ENCODE peak calls at places on chromosomes 13 and 19, in four cellular contexts. V is body of pancreas, D is breast epithelium, M is K562. Z is an unnamed sample. For H3K4me1, the result is how much of the 10 kb centered on the place peaks cover.

GRCh38 chr13:43383488-43384165 is 360.2 kb downstream of the DNAJC15 start:
- DNase-seq in V (no peak), D (no peak), M (no peak), Z (no peak)

GRCh38 chr19:17725422-17726078 is 6.3 kb downstream of the MAP1S start:
- DNase-seq in V (no peak), D (no peak), M (no peak), Z (no peak)

GRCh38 chr19:45952691-45953505 is 20.8 kb downstream of the NOVA2 start:
- DNase-seq in V (peak), D (no peak), M (peak), Z (no peak)

GRCh38 chr19:34067861-34068271 is 104.4 kb upstream of the LSM14A start:
- DNase-seq in V (peak), D (no peak), M (no peak), Z (no peak)

GRCh38 chr19:45739498-45740439 is 6.5 kb downstream of the MEIOSIN start:
- DNase-seq in V (no peak), D (no peak), M (peak), Z (no peak)

GRCh38 chr13:70080030-70080429 is 27.6 kb upstream of the ATXN8OS start:
- DNase-seq in V (no peak), D (no peak), M (no peak), Z (no peak)

GRCh38 chr13:111153977-111154332 is 38.8 kb downstream of the ARHGEF7 start:
- DNase-seq in V (no peak), D (no peak), M (peak), Z (no peak)

GRCh38 chr13:37602743-37603381 is 4.3 kb upstream of the POSTN start:
- DNase-seq in V (no peak), D (no peak), M (no peak), Z (no peak)

GRCh38 chr13:114315074-114315785 is 927 bp downstream of the CHAMP1 start:
- DNase-seq in V (no peak), D (no peak), M (no peak), Z (no peak)

GRCh38 chr13:99322297-99323103 is 15.3 kb upstream of the GPR183 start:
- DNase-seq in V (no peak), D (no peak), M (peak), Z (no peak)

GRCh38 chr13:101013245-101013644 is 338.6 kb upstream of the TMTC4 start:
- DNase-seq in V (no peak), D (no peak), M (no peak), Z (no peak)

GRCh38 chr13:45278096-45278645 is 62.8 kb downstream of the TPT1 start:
- DNase-seq in V (no peak), D (no peak), M (no peak), Z (no peak)

GRCh38 chr13:111462221-111462764 is 141.9 kb downstream of the TEX29 start:
- DNase-seq in V (no peak), D (no peak), M (no peak), Z (no peak)

GRCh38 chr13:80515296-80515695 is 174.4 kb upstream of the SPRY2 start:
- DNase-seq in V (no peak), D (no peak), M (no peak), Z (no peak)
- H3K4me1 ChIP-seq in V (under half), D (under half), M (under half), Z (under half)

DNA sequence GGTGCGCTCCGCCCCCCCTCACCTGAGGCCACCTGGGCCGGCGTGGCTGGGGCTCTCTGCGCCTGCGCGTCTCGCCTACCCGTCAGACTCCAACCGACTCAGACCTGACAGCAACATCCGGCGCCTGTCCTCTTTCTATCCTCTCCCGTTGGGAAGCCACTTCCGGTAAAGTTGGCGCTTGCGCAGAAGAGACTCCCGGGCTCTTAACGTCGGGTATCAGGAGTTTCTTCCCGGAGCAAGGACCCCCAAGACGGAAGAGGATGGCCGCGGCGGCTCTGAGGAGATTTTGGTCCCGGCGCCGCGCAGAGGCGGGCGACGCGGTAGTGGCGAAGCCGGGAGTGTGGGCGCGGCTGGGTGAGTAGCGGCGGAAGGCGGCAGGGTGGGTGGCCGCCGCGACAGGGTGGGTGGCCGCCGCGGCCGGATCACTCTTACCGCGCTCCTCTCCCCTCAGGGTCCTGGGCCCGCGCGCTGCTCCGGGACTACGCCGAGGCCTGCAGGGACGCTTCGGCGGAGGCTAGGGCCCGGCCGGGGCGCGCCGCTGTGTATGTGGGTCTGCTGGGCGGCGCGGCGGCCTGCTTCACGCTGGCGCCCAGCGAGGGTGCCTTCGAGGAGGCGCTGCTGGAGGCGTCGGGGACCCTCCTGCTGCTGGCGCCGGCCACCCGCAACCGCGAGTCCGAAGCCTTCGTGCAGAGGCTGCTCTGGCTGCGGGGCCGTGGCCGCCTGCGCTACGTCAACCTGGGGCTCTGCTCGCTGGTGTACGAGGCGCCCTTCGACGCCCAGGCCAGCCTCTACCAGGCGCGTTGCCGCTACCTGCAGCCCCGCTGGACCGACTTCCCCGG is at the start of the genes TIMM29 and YIPF2:
- DNase-seq in V (peak), D (peak), M (peak), Z (peak)
- TF ChIP-seq POLR2A in V (peak), D (peak), M (peak), Z (no peak)

GRCh38 chr19:38670921-38671398 is 23.5 kb downstream of the ACTN4 start:
- DNase-seq in V (no peak), D (no peak), M (peak), Z (no peak)

GRCh38 chr19:38674388-38675133 is 27.1 kb downstream of the ACTN4 start:
- DNase-seq in V (no peak), D (no peak), M (peak), Z (no peak)

GRCh38 chr19:38675611-38676010 is 28.2 kb downstream of the ACTN4 start:
- DNase-seq in V (no peak), D (no peak), M (peak), Z (no peak)

GRCh38 chr19:38671654-38672053 is 24.2 kb downstream of the ACTN4 start:
- DNase-seq in V (no peak), D (no peak), M (no peak), Z (no peak)

DNA sequence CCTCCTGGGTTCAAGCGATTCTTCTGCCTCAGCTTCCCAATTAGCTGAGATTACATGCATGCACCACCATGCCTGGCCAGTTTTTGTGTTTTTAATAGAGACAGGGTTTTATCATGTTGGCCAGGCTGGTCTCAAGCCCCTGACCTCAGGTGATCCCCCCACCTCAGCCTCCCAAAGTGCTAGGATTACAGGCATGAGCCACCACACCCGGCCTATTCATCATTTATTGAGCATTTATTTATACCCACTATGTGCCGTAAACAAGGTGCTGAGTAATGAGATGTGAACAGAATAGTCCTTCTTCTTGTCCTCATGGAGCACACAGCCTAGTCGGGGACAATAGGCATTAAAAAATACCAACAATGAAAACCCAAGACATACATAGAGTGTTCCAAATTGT is 25.6 kb downstream of the ACTN4 start:
- DNase-seq in V (no peak), D (no peak), M (no peak), Z (no peak)
- H3K4me1 ChIP-seq in V (half or more), D (under half), M (half or more), Z (under half)

DNA sequence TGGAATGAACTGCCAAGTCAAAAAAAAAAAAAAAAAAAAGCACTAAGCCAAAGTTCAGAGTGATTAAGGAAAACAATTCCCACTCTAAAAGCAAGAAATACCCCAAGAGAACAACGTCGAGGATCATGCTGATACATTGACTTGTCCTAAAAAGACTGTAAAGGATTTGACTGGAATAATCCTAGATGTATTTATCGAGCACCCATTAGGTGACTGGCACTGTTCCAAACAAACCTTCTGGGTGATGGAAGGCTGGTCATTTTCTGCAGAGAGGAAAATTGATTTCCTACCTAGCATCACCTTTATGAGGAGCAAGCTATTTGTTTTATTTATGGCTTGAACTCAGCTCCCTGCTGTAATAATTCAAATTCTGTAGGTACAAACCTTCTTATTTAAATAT is 470.9 kb downstream of the OLFM4 start:
- DNase-seq in V (no peak), D (no peak), M (no peak), Z (no peak)
- TF ChIP-seq POLR2A in V (no peak), D (no peak), M (no peak), Z (no peak)

DNA sequence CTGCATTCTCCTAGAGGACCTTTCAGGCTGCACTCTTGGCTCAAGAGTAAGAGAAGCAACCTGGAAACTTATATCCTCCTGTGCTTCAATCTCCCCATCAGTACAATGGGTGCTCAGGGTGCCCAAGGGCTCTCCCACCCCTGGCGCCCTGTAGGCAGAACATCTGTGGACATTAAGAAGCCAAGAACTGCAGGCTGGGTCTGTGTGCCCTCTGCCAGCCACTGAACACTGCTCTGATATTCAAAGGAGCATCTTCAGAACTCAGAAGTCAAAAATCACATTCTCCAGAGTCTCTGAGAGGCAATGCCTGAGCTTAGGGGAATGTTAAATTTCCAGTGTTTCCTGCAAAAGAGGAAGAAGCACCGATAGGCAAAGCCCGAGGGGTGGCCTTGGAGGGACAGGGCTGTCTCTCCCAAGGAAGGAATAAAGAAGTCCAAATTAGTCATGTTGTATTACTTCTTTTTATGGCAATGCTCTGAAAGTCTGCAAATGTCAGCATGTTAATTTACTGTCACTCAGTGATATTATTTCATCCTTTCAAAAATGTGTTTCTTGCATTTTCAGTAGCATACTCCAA is 88.1 kb downstream of the TSHZ3 start:
- DNase-seq in V (no peak), D (no peak), M (no peak), Z (no peak)
- H3K4me1 ChIP-seq in V (under half), D (under half), M (under half), Z (under half)

GRCh38 chr19:752652-753517 is 2.0 kb downstream of the MISP start:
- DNase-seq in V (peak), D (peak), M (peak), Z (peak)

GRCh38 chr19:754530-754929 is 3.6 kb downstream of the MISP start:
- DNase-seq in V (no peak), D (no peak), M (no peak), Z (no peak)

GRCh38 chr19:756232-756631 is 5.3 kb downstream of the MISP start:
- DNase-seq in V (no peak), D (no peak), M (peak), Z (no peak)

GRCh38 chr19:756821-757688 is 6.1 kb downstream of the MISP start:
- DNase-seq in V (no peak), D (no peak), M (no peak), Z (no peak)

GRCh38 chr19:755063-755462 is 4.2 kb downstream of the MISP start:
- DNase-seq in V (no peak), D (no peak), M (no peak), Z (no peak)
- TF ChIP-seq POLR2A in V (no peak), D (no peak), M (no peak), Z (no peak)

DNA sequence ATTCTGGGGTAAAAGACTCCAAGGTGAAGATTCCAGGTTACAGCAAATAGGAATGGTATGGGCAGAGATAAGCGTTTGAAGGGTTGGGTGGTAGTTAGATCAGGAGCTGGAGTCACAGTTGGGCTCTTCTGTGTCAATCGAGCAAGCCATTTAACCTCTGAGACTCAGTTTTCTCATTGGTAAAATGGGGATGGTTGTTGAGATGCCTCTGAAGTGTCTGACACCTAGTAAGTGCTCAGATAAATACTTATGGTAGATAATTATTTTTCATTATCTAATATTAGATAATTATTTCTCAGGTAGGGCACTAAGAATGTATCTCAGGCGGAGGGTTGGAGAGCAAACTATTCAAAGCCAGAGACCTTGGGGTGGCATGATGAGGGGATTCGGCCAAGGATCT is 7.8 kb downstream of the LTBP4 start:
- DNase-seq in V (no peak), D (no peak), M (no peak), Z (no peak)
- H3K4me1 ChIP-seq in V (under half), D (under half), M (under half), Z (under half)